ENCODE peak calls at places on chromosomes 11 and 22, in eight cellular contexts. J is RWPE2; I is endothelial cell; U is WTC11; G is MM.1S; Z is lower lobe of right lung; L is psoas muscle; Y is CD4-positive, alpha-beta T cell. C is an unnamed sample.
A peak's percentile ranks its signal among the peaks of the same experiment; 100 is the strongest.

GRCh38 chr22:42863349-42863911 is 6.4 kb upstream of the ARFGAP3 start:
- DNase-seq in L (no peak), G (no peak), J (no peak), I (no peak), Y (no peak), Z (no peak), U (no peak), C (peak; percentile 37)

GRCh38 chr11:69298778-69299461 is 5.0 kb downstream of the MYEOV start:
- DNase-seq in Z (no peak), G (no peak), L (no peak), U (no peak), Y (no peak), I (no peak), J (no peak), C (no peak)

GRCh38 chr11:115379528-115379927 is 124.7 kb downstream of the CADM1 start:
- DNase-seq in L (no peak), G (no peak), Y (no peak), I (no peak), U (no peak), Z (no peak), J (no peak), C (peak; percentile 4)

GRCh38 chr11:129699711-129700304 is 115.8 kb upstream of the TMEM45B start:
- DNase-seq in Z (no peak), U (no peak), J (no peak), G (no peak), L (no peak), Y (no peak), I (no peak), C (no peak)

GRCh38 chr11:20566591-20567434 is 32.6 kb upstream of the SLC6A5 start:
- DNase-seq in G (no peak), L (no peak), I (no peak), Z (no peak), Y (no peak), J (no peak), U (no peak), C (no peak)

GRCh38 chr22:41524809-41525449 is 19.3 kb downstream of the POLR3H start:
- DNase-seq in J (no peak), Y (peak; percentile 47), L (peak; percentile 41), Z (no peak), G (no peak), U (peak; percentile 29), I (no peak), C (peak; percentile 56)

GRCh38 chr11:12680246-12680939 is 6.2 kb downstream of the TEAD1 start:
- DNase-seq in L (peak; percentile 79), I (peak; percentile 64), G (peak; percentile 76), J (peak; percentile 89), Y (no peak), Z (peak; percentile 88), U (peak; percentile 91), C (no peak)

GRCh38 chr11:65102142-65103095 is 6.4 kb downstream of the VPS51 start:
- DNase-seq in Y (no peak), I (no peak), G (no peak), Z (no peak), U (no peak), J (no peak), L (no peak), C (no peak)

GRCh38 chr11:80593981-80594380 is 1153.2 kb upstream of the TENM4 start:
- DNase-seq in U (no peak), I (no peak), J (no peak), L (no peak), Z (no peak), G (no peak), Y (no peak), C (no peak)

GRCh38 chr11:72333657-72334056 is 89.7 kb upstream of the PHOX2A start:
- DNase-seq in Y (peak; percentile 11), Z (no peak), I (peak; percentile 41), G (no peak), L (no peak), U (peak; percentile 69), J (no peak), C (no peak)

GRCh38 chr11:122772945-122773344 is 65.4 kb upstream of the CRTAM start:
- DNase-seq in J (no peak), Z (no peak), I (no peak), U (no peak), G (no peak), Y (no peak), L (no peak), C (no peak)

GRCh38 chr22:24166811-24167210 is 14.5 kb upstream of the SUSD2 start:
- DNase-seq in G (no peak), I (no peak), Z (no peak), Y (no peak), L (no peak), U (no peak), J (no peak), C (no peak)

GRCh38 chr11:32136654-32137053 is 45.8 kb downstream of the RCN1 start:
- DNase-seq in L (no peak), Z (no peak), U (no peak), I (no peak), Y (no peak), G (no peak), J (no peak), C (no peak)
- TF ChIP-seq CTCF in L (no peak), Z (no peak), U (no peak), I (no peak), Y (no peak), G (no peak), J (no peak), C (no peak)

DNA sequence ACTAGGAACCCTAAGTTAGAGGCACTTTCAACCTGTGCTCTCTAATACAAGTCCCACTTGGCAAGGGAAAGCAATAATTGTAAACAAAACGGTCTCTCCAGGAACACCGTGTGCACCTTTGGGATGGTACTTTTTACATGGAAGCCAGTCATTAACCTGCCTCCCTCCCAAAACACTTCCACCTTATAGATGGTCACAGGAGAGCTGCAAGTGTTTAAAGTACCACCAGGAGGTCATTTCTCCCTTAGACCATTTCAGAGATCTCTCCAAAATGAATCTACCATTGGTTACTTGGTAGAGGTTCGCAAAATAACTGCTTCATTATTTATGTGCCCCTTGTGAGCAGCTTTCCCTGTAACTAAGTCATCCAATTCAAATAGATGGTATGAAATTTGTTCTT is 375.3 kb downstream of the DYNC2H1 start:
- DNase-seq in Z (no peak), I (no peak), U (no peak), L (no peak), G (no peak), J (no peak), Y (no peak), C (no peak)
- TF ChIP-seq CTCF in Z (no peak), I (no peak), U (no peak), L (no peak), G (no peak), J (no peak), Y (no peak), C (no peak)

DNA sequence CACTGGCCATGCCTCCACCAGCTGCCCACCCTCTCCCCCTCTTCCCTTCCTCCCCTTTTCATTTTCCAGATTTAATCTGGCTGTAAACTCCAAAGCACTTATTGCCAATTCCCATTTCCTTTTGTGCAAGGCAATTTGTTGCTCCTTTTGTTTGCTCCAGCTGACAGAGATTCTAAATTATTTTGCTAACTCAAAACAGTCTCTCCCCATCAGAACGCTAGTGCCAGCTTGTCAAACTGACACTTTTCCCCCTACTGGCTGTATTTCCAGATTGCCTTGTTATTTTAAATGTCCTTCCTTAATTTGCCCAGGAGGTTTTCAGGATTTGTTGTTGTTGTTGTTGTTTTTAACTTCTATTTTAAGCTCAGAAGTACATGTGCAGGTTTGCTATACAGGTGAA is 57.0 kb upstream of the PAK1 start:
- DNase-seq in Z (no peak), G (no peak), U (no peak), Y (no peak), J (no peak), I (no peak), L (no peak), C (no peak)
- TF ChIP-seq CTCF in Z (no peak), G (no peak), U (no peak), Y (no peak), J (no peak), I (no peak), L (no peak), C (no peak)

DNA sequence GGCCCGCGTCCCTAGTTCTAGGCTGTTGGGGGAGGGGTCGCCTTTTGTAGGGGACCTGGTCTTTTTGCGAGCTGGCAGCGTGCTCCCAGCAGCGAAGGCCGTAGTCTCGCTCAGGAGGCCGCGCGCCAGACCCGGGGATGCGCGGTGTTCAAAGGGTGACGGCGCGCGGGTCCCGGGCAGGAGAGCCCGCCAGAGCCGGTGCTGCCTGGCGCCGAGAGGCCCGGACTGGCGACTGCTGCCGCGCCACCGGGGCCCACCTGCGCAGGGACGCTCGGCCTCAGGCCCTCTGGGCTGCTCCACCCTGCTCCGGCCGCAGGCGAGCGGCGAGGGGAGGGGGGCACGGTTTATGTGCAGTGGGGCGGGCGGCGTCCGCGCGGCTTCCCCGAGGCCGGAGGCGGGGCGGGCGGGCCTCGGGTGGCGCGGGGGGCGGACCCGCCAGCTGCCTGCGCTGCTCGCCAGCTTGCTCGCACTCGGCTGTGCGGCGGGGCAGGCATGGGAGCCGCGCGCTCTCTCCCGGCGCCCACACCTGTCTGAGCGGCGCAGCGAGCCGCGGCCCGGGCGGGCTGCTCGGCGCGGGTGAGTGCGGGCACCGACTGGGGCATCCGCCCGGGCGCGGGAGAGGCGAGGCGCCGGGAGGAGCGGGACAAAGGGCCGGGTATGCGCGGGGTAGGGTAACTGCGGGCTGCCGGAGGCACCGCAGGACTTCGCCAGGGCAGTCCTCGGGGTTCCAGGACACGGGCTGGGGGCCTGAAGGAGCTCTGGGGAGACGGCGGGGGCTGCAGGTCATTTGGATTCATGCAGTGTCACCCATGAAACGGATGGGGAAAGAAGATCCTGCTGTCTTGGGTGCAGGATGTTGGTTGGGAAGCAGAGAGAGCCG is at the start of gene PRSS23:
- DNase-seq in I (peak; percentile 46), U (peak; percentile 71), L (peak; percentile 73), J (no peak), Y (no peak), Z (peak; percentile 75), G (peak; percentile 71), C (peak; percentile 52)
- TF ChIP-seq CTCF in I (no peak), U (no peak), L (no peak), J (no peak), Y (no peak), Z (no peak), G (no peak), C (no peak)

GRCh38 chr11:32569313-32569881 is 14.2 kb upstream of the EIF3M start:
- DNase-seq in J (no peak), Y (no peak), U (no peak), I (no peak), L (no peak), Z (no peak), G (no peak), C (no peak)

GRCh38 chr11:32575070-32575469 is 8.6 kb upstream of the EIF3M start:
- DNase-seq in I (no peak), J (no peak), G (no peak), Y (no peak), U (no peak), Z (no peak), L (no peak), C (no peak)

GRCh38 chr11:32574446-32574845 is 9.2 kb upstream of the EIF3M start:
- DNase-seq in Y (no peak), L (no peak), Z (no peak), J (no peak), G (no peak), U (no peak), I (no peak), C (no peak)

GRCh38 chr11:32573228-32573627 is 10.4 kb upstream of the EIF3M start:
- DNase-seq in U (no peak), Y (no peak), L (no peak), I (no peak), G (no peak), Z (no peak), J (no peak), C (no peak)

DNA sequence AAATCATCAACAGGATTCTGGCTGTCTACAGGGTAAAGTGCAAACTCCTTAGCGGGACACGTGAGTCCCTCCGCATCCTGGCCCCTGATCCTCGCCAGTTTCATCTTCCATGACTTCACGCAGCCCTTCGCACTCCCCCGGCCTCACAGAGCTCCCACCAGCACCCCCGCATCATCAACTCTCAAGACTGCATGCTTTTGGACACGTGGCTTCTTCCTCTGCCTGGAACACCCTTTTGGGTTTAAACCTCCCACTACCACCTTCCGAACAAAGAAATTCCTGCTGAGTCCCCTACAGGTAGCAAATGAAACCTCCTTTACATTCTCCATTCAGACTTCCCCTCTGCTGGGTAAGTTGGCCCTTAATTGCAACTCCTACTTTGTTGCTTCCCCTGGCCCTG is 12.6 kb upstream of the EIF3M start:
- DNase-seq in G (no peak), Z (no peak), I (no peak), L (no peak), J (no peak), U (no peak), Y (no peak), C (no peak)
- TF ChIP-seq CTCF in G (no peak), Z (no peak), I (no peak), L (no peak), J (no peak), U (no peak), Y (no peak), C (no peak)